ENCODE peak calls at places on chromosomes 6 and 20, in seven cellular contexts. S is fibroblast of pulmonary artery, O is WTC11, I is epithelial cell of esophagus, M is OCI-LY7, D is omental fat pad, Y is Calu3. R is an unnamed sample.

GRCh38 chr6:47242483-47243386 is 67.0 kb downstream of the TNFRSF21 start:
- DNase-seq in M (peak; percentile 98), S (peak; percentile 97), Y (peak; percentile 93), O (peak; percentile 61), I (peak; percentile 94), D (peak; percentile 48), R (peak; percentile 82)

GRCh38 chr6:3603443-3604130 is 146.7 kb upstream of the SLC22A23 start:
- DNase-seq in O (no peak), Y (no peak), S (peak; percentile 43), M (no peak), I (peak; percentile 48), D (no peak), R (no peak)

GRCh38 chr6:4714961-4715501 is 61.2 kb upstream of the CDYL start:
- DNase-seq in D (no peak), M (no peak), O (no peak), I (peak; percentile 78), S (no peak), Y (no peak), R (no peak)

GRCh38 chr6:24321538-24322162 is 36.2 kb downstream of the DCDC2 start:
- DNase-seq in D (no peak), S (peak; percentile 86), I (no peak), Y (no peak), O (no peak), M (no peak), R (no peak)

GRCh38 chr6:138421608-138422007 is 17.6 kb downstream of the HEBP2 start:
- DNase-seq in O (no peak), Y (no peak), S (no peak), D (no peak), M (no peak), I (no peak), R (no peak)

GRCh38 chr20:59222982-59223610 is 59.5 kb downstream of the ZNF831 start:
- DNase-seq in D (no peak), S (peak; percentile 4), O (peak; percentile 29), M (no peak), I (no peak), Y (no peak), R (no peak)

GRCh38 chr20:63979549-63980316 is at the start of gene SAMD10:
- DNase-seq in M (peak; percentile 73), I (peak; percentile 42), S (no peak), Y (peak; percentile 81), D (no peak), O (peak; percentile 53), R (peak; percentile 88)

GRCh38 chr6:7238900-7239589 is 74.0 kb downstream of the SSR1 start:
- DNase-seq in Y (peak; percentile 86), M (peak; percentile 93), I (peak; percentile 84), D (peak; percentile 74), S (peak; percentile 72), O (peak; percentile 89), R (peak; percentile 75)

GRCh38 chr6:148294059-148294458 is 48.6 kb upstream of the SASH1 start:
- DNase-seq in S (no peak), M (no peak), Y (no peak), O (no peak), D (no peak), I (no peak), R (no peak)

GRCh38 chr6:26568601-26569432 is 27.9 kb upstream of the ABT1 start:
- DNase-seq in D (peak; percentile 100), O (peak; percentile 98), S (peak; percentile 96), Y (peak; percentile 96), M (peak; percentile 92), I (peak; percentile 91), R (peak; percentile 86)

GRCh38 chr6:28985396-28986164 is 19.5 kb downstream of the ZNF311 start:
- DNase-seq in M (no peak), O (peak; percentile 87), I (peak; percentile 99), Y (peak; percentile 90), D (no peak), S (peak; percentile 99), R (no peak)

GRCh38 chr6:12355354-12355753 is 65.2 kb downstream of the EDN1 start:
- DNase-seq in O (no peak), S (no peak), M (no peak), I (peak; percentile 94), D (no peak), Y (no peak), R (no peak)

GRCh38 chr6:20202070-20202658 is 10.1 kb downstream of the MBOAT1 start:
- DNase-seq in M (no peak), Y (no peak), I (peak; percentile 81), D (no peak), S (peak; percentile 64), O (no peak), R (peak; percentile 71)

DNA sequence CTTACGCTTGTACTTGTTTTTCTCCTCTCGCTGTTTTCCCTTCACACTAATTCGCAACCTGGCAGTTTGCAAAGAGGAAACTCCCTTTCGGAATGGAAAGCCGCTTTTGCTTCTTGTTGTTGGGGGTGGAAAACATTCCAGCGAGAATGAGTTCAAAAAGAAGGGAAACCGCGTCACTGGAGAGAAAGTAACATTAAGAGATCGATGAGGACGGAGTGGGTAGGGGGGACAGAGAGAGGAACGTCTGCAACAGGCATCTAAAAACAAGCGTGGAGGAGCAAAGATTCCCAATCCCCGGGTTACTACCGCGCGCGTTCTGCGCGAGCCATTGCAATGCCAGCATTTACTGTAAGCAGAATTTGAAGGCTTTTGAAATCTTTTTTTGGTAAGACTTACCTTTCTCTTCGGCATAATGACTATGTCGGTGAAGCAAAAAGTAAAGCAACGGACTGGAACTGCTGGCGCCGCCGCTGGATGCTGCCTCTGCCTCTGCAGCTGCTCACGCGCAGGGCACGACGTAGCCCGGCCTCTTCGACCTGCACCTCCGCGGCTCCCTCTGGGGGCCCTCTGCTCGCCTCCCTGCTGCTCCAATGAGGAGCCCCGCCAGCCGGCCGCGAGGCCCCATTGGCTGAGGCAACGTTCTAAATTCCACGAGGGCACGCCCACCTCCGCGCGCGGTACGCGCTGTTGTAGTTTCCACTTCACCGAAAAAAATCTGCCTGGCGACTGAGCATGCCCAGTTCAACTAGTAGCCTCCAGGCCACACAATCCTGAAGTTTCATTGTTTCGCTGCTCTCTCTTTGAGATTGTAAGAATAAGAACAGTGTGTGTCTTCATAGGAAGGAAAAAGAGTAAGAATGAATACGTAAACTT is at the start of gene HMGN3:
- DNase-seq in O (peak; percentile 92), S (peak; percentile 94), D (peak; percentile 91), I (peak; percentile 88), Y (peak; percentile 93), M (peak; percentile 94), R (peak; percentile 92)
- TF ChIP-seq CTCF in O (no peak), S (no peak), D (no peak), I (no peak), Y (no peak), M (peak; percentile 36), R (peak; percentile 5)

GRCh38 chr6:40582892-40583291 is 4.3 kb downstream of the LRFN2 start:
- DNase-seq in Y (no peak), I (no peak), M (no peak), S (no peak), O (peak; percentile 27), D (no peak), R (no peak)
- TF ChIP-seq CTCF in Y (no peak), I (no peak), M (peak; percentile 46), S (no peak), O (no peak), D (no peak), R (no peak)

GRCh38 chr6:34338377-34338776 is 54.1 kb downstream of the NUDT3 start:
- DNase-seq in D (no peak), M (no peak), I (no peak), O (no peak), Y (no peak), S (no peak), R (no peak)

GRCh38 chr6:34331361-34332050 is 61.0 kb downstream of the NUDT3 start:
- DNase-seq in S (peak; percentile 65), M (no peak), D (no peak), O (no peak), Y (no peak), I (no peak), R (no peak)

GRCh38 chr6:34332255-34333198 is 59.9 kb downstream of the NUDT3 start:
- DNase-seq in Y (no peak), O (no peak), D (no peak), M (peak; percentile 17), I (no peak), S (no peak), R (no peak)

GRCh38 chr6:34333858-34334257 is 58.6 kb downstream of the NUDT3 start:
- DNase-seq in I (no peak), D (no peak), M (no peak), Y (no peak), O (no peak), S (no peak), R (no peak)

DNA sequence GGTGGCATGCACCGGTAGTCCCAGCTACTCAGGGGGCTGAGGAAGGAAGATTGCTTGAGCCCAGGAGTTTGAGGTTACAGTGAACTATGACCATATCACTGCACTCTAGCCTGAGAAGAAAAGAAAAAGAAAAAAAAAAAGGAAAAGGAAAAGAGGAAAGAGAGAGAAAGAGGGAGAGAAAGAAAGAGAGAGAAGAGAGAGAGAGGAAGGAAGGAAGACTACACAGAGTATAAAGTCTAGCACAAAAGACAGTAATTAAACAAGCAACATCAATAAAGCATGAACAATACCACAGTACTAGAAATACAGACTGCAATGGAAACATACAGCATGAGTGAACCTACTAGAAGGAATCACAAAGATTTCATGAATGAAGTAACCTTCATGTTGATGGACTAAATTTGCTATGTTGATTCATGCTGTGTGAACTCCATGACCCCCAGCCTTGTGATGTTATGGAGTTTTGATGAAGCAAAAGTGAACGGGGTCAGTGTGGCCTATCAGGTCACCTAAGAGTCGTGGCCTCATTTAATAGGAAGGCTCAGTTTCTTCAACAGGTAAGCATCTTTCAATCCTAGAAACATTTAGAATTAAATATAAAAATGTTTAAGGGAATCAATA is 57.6 kb downstream of the NUDT3 start:
- DNase-seq in M (no peak), Y (no peak), I (no peak), O (no peak), S (no peak), D (no peak), R (no peak)
- TF ChIP-seq CTCF in M (no peak), Y (no peak), I (no peak), O (no peak), S (no peak), D (no peak), R (no peak)

GRCh38 chr6:41370488-41371111 is 35.2 kb downstream of the NCR2 start:
- DNase-seq in I (peak; percentile 62), O (no peak), D (no peak), Y (no peak), S (no peak), M (no peak), R (no peak)

GRCh38 chr6:41367061-41367460 is 31.7 kb downstream of the NCR2 start:
- DNase-seq in I (no peak), O (no peak), S (no peak), M (no peak), Y (no peak), D (no peak), R (no peak)

GRCh38 chr6:41371461-41371991 is 36.1 kb downstream of the NCR2 start:
- DNase-seq in O (peak; percentile 65), I (peak; percentile 7), M (no peak), S (peak; percentile 51), Y (peak; percentile 62), D (no peak), R (peak; percentile 36)

GRCh38 chr6:41366150-41366549 is 30.7 kb downstream of the NCR2 start:
- DNase-seq in Y (no peak), M (no peak), O (no peak), S (no peak), D (no peak), I (no peak), R (no peak)

DNA sequence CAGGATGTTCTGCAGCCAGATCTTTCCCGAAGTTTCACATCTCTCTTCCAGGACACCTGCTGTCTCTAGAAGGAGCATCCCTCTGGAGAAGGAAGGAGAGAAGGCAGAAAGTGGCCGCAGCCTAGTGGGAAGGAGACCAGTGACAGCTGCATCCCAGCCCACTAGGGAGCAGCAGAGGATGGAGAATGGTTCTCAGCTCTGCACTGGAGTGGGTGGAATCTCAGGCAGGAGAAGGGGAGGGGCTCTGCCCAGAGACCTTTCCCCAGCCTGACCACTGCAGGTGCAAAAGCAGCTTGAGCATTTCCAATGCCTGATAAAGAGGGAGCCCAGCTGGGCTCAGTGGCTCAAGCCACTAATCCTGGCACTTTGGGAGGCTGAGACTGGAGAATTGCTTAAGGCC is 32.3 kb downstream of the NCR2 start:
- DNase-seq in D (no peak), S (peak; percentile 57), M (peak; percentile 18), I (peak; percentile 61), Y (peak; percentile 83), O (peak; percentile 84), R (no peak)
- TF ChIP-seq CTCF in D (no peak), S (peak; percentile 76), M (peak; percentile 66), I (peak; percentile 81), Y (peak; percentile 60), O (peak; percentile 58), R (peak; percentile 51)